ENCODE peak calls at places on chromosomes 11 and 22, in eight cellular contexts. H is neural crest cell, L is WTC11, D is cardiac fibroblast, F is HCT116, I is esophagus squamous epithelium, X is cardiac muscle cell, Y is GM12865. N is an unnamed sample.

GRCh38 chr11:15716550-15716949 is 601.8 kb downstream of the INSC start:
- DNase-seq in H (no peak), I (no peak), D (peak; percentile 63), Y (no peak), X (peak; percentile 11), L (no peak), F (no peak), N (no peak)

GRCh38 chr11:74417379-74417804 is 19.2 kb upstream of the PGM2L1 start:
- DNase-seq in L (no peak), D (no peak), X (no peak), H (no peak), F (no peak), I (no peak), Y (no peak), N (peak; percentile 37)

GRCh38 chr11:34599406-34599901 is 21.4 kb upstream of the EHF start:
- DNase-seq in F (peak; percentile 91), X (peak; percentile 72), L (no peak), D (peak; percentile 91), Y (peak; percentile 19), I (no peak), H (no peak), N (peak; percentile 90)

GRCh38 chr11:72208281-72208680 is 8.3 kb upstream of the FOLR2 start:
- DNase-seq in L (no peak), F (no peak), D (no peak), X (no peak), I (no peak), H (no peak), Y (no peak), N (no peak)

GRCh38 chr11:112790286-112790685 is 170.9 kb upstream of the NCAM1 start:
- DNase-seq in I (no peak), X (no peak), L (no peak), H (no peak), F (no peak), Y (no peak), D (no peak), N (no peak)

GRCh38 chr11:16361108-16361869 is 4.9 kb upstream of the SOX6 start:
- DNase-seq in H (no peak), I (no peak), Y (no peak), X (no peak), D (no peak), F (no peak), L (no peak), N (no peak)

GRCh38 chr11:12103411-12104225 is 6.8 kb upstream of the MICAL2 start:
- DNase-seq in H (no peak), F (no peak), I (no peak), X (no peak), L (no peak), D (no peak), Y (no peak), N (no peak)

GRCh38 chr11:64352099-64353005 is 6.6 kb upstream of the RPS6KA4 start:
- DNase-seq in F (no peak), L (no peak), I (no peak), Y (no peak), H (no peak), X (no peak), D (no peak), N (no peak)

GRCh38 chr22:28562324-28562723 is 117.3 kb downstream of the TTC28 start:
- DNase-seq in D (no peak), I (no peak), L (no peak), H (no peak), X (no peak), Y (peak; percentile 1), F (no peak), N (no peak)

GRCh38 chr11:65501530-65502273 is 2.9 kb downstream of the MALAT1 start:
- DNase-seq in D (peak; percentile 69), X (peak; percentile 73), Y (peak; percentile 55), H (no peak), I (no peak), F (no peak), L (no peak), N (peak; percentile 64)

GRCh38 chr11:114084414-114084813 is 24.9 kb downstream of the ZBTB16 start:
- DNase-seq in I (no peak), D (no peak), F (no peak), Y (no peak), X (no peak), H (no peak), L (no peak), N (no peak)

GRCh38 chr11:15053201-15053685 is 20.1 kb upstream of the CALCB start:
- DNase-seq in F (peak; percentile 87), L (no peak), H (no peak), X (no peak), I (no peak), D (peak; percentile 36), Y (no peak), N (no peak)

GRCh38 chr11:10325398-10326079 is 20.7 kb downstream of the ADM start:
- DNase-seq in H (no peak), X (peak; percentile 85), F (no peak), L (no peak), Y (no peak), D (peak; percentile 93), I (no peak), N (peak; percentile 86)

GRCh38 chr11:111069076-111069475 is 176.4 kb upstream of the POU2AF2 start:
- DNase-seq in L (peak; percentile 28), Y (no peak), I (no peak), D (peak; percentile 92), H (no peak), F (peak; percentile 6), X (peak; percentile 62), N (peak; percentile 32)

GRCh38 chr11:129321076-129321475 is 54.6 kb upstream of the BARX2 start:
- DNase-seq in L (no peak), D (no peak), H (no peak), I (no peak), F (no peak), Y (no peak), X (no peak), N (no peak)

GRCh38 chr11:67642148-67642475 is 2.5 kb upstream of the TBX10 start:
- DNase-seq in I (no peak), X (no peak), Y (no peak), L (no peak), F (no peak), D (no peak), H (no peak), N (no peak)

GRCh38 chr11:67644472-67645418 is 5.2 kb upstream of the TBX10 start:
- DNase-seq in L (peak; percentile 62), I (no peak), X (no peak), F (no peak), D (no peak), Y (no peak), H (no peak), N (no peak)

GRCh38 chr11:67645521-67646457 is 4.7 kb downstream of the ACY3 start:
- DNase-seq in L (peak; percentile 68), X (no peak), H (no peak), F (no peak), Y (peak; percentile 44), I (no peak), D (no peak), N (no peak)

GRCh38 chr11:67642490-67643120 is 3.0 kb upstream of the TBX10 start:
- DNase-seq in I (no peak), Y (no peak), X (no peak), L (no peak), H (no peak), F (no peak), D (no peak), N (no peak)

GRCh38 chr11:67644042-67644441 is 4.5 kb upstream of the TBX10 start:
- DNase-seq in H (no peak), I (no peak), F (peak; percentile 16), D (no peak), X (peak; percentile 27), L (peak; percentile 22), Y (no peak), N (no peak)
- TF ChIP-seq CTCF in H (peak; percentile 41), I (no peak), F (peak; percentile 61), D (peak; percentile 49), X (peak; percentile 24), L (no peak), Y (peak; percentile 38), N (peak; percentile 43)

GRCh38 chr11:102806296-102806695 is 8.3 kb upstream of the MMP1 start:
- DNase-seq in L (no peak), X (peak; percentile 80), D (peak; percentile 33), H (no peak), I (no peak), F (no peak), Y (no peak), N (peak; percentile 41)

GRCh38 chr11:102813484-102813883 is 15.5 kb upstream of the MMP1 start:
- DNase-seq in D (no peak), H (no peak), X (no peak), F (no peak), L (no peak), I (no peak), Y (no peak), N (no peak)

GRCh38 chr11:102807921-102808320 is 10.0 kb upstream of the MMP1 start:
- DNase-seq in F (peak; percentile 75), Y (peak; percentile 23), H (peak; percentile 12), L (peak; percentile 87), X (peak; percentile 32), D (peak; percentile 18), I (no peak), N (no peak)

GRCh38 chr11:102812188-102812587 is 14.2 kb upstream of the MMP1 start:
- DNase-seq in F (no peak), H (no peak), I (no peak), L (no peak), X (no peak), Y (no peak), D (no peak), N (no peak)

GRCh38 chr11:102810943-102811528 is 13.1 kb upstream of the MMP1 start:
- DNase-seq in D (peak; percentile 50), Y (no peak), F (no peak), X (peak; percentile 24), H (peak; percentile 3), I (no peak), L (no peak), N (peak; percentile 36)
- TF ChIP-seq CTCF in D (peak; percentile 55), Y (peak; percentile 29), F (peak; percentile 54), X (peak; percentile 52), H (peak; percentile 61), I (no peak), L (no peak), N (peak; percentile 77)

GRCh38 chr11:68844376-68844775 is 2.7 kb upstream of the CPT1A start:
- DNase-seq in F (no peak), L (no peak), H (no peak), I (no peak), D (no peak), Y (no peak), X (no peak), N (no peak)
- TF ChIP-seq CTCF in F (no peak), L (no peak), H (no peak), I (no peak), D (no peak), Y (no peak), X (no peak), N (no peak)

DNA sequence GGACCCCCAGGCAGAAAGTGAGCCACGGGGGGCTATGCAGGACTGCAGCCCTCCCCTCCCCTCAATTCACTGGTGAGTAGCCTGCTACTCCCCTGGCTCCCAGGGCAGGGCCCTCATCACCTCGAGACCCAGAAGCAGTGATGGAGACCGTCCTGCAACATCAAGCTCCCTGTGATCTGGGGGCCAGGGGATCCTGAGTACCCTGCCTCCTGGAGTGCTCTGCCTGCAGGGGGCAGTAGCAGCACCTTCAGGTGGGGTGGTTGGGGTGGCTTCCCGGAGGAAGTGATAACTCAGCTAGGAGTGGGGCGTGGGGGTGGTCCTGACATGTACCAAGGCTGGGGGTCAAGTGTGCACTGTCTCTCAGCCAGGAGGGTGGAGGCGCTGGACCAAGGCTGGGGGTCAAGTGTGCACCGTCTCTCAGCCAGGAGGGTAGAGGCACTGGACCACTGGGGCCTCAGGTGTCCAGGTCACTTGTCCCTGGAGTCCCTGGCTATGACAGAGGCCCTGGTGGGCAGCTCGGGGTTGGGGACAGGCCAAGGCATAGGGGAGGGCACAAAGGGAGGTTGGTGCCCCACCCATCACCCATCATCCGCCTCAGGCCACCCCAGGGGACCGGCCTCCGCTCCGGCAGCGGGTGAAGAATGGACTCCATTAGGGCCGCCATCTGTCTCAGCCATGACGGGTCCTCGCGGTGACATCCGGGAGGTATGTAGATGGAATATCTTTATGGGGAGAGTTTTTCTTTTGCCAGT is 9.4 kb downstream of the RTN4R start:
- DNase-seq in F (no peak), L (peak; percentile 49), H (no peak), Y (peak; percentile 31), D (no peak), X (no peak), I (no peak), N (no peak)
- TF ChIP-seq CTCF in F (peak; percentile 61), L (peak; percentile 32), H (peak; percentile 35), Y (peak; percentile 56), D (peak; percentile 34), X (peak; percentile 42), I (no peak), N (peak; percentile 63)

N was measured in HFFc6.